ENCODE peak calls at places on chromosomes 5 and 9, in seven cellular contexts. Y is lower lobe of right lung, Z is H9, W is cardiac muscle cell, X is tibial nerve, H is lung, M is fibroblast of lung. J is an unnamed sample. For H3K9me3, the result is how much of the 10 kb centered on the place peaks cover.

GRCh38 chr9:90842984-90843383 is 41.4 kb downstream of the SYK start:
- DNase-seq in Z (no peak), M (no peak), Y (no peak), W (no peak), H (no peak), X (no peak), J (no peak)

GRCh38 chr9:113463418-113464285 is at the start of gene RGS3:
- DNase-seq in Y (peak), M (peak), Z (peak), X (no peak), H (peak), W (peak), J (peak)

GRCh38 chr9:124348363-124348762 is 66.9 kb downstream of the PSMB7 start:
- DNase-seq in X (peak), H (no peak), Y (no peak), Z (no peak), M (no peak), W (no peak), J (no peak)

GRCh38 chr9:98215821-98216220 is 23.4 kb upstream of the CORO2A start:
- DNase-seq in W (peak), Z (peak), H (no peak), Y (no peak), M (no peak), X (no peak), J (no peak)

GRCh38 chr9:69184266-69184665 is 10.2 kb downstream of the TJP2 start:
- DNase-seq in Z (no peak), M (no peak), W (no peak), H (no peak), Y (no peak), X (no peak), J (no peak)

GRCh38 chr9:121316852-121317373 is 49.0 kb downstream of the GSN start:
- DNase-seq in H (no peak), Y (peak), W (no peak), X (no peak), M (no peak), Z (no peak), J (no peak)

GRCh38 chr5:1936413-1936812 is 53.7 kb upstream of the IRX4 start:
- DNase-seq in W (no peak), H (no peak), Z (peak), Y (no peak), M (no peak), X (no peak), J (no peak)

GRCh38 chr9:98888794-98889495 is 54.8 kb upstream of the COL15A1 start:
- DNase-seq in W (no peak), H (no peak), Y (no peak), X (no peak), Z (no peak), M (peak), J (no peak)

GRCh38 chr5:170477906-170478305 is 25.9 kb upstream of the KCNIP1 start:
- DNase-seq in M (no peak), X (no peak), Y (no peak), H (no peak), Z (no peak), W (no peak), J (no peak)

GRCh38 chr9:28887188-28887884 is 1314.1 kb upstream of the C9orf72 start:
- DNase-seq in X (no peak), Y (no peak), Z (no peak), W (no peak), H (no peak), M (no peak), J (no peak)

GRCh38 chr9:134723491-134723890 is 81.9 kb downstream of the COL5A1 start:
- DNase-seq in H (no peak), M (no peak), W (no peak), X (no peak), Z (no peak), Y (no peak), J (no peak)

GRCh38 chr5:54194326-54194725 is 116.0 kb downstream of the ARL15 start:
- DNase-seq in Y (no peak), H (no peak), W (no peak), M (no peak), X (no peak), Z (no peak), J (no peak)

GRCh38 chr5:88452820-88453219 is 184.2 kb upstream of the TMEM161B start:
- DNase-seq in Z (no peak), M (peak), Y (no peak), W (peak), H (no peak), X (no peak), J (peak)

GRCh38 chr5:18811616-18812015 is 1176.4 kb downstream of the CDH18 start:
- DNase-seq in W (no peak), Y (no peak), X (no peak), M (no peak), H (no peak), Z (no peak), J (no peak)

GRCh38 chr5:67013719-67014118 is 182.9 kb downstream of the CD180 start:
- DNase-seq in X (no peak), Z (no peak), H (no peak), M (peak), Y (no peak), W (no peak), J (no peak)

GRCh38 chr5:135846311-135846710 is 11.8 kb downstream of the SLC25A48 start:
- DNase-seq in Y (no peak), Z (no peak), H (no peak), X (no peak), W (no peak), M (no peak), J (no peak)

GRCh38 chr9:129624168-129624759 is 1.7 kb upstream of the NTMT1 start:
- DNase-seq in X (peak), Z (peak), M (no peak), W (peak), Y (no peak), H (peak), J (peak)

GRCh38 chr9:749712-750111 is 91.8 kb upstream of the DMRT1 start:
- DNase-seq in H (no peak), Z (no peak), X (no peak), W (no peak), Y (no peak), M (peak), J (no peak)

GRCh38 chr5:107601076-107601475 is 69.7 kb downstream of the EFNA5 start:
- DNase-seq in M (no peak), Y (no peak), X (no peak), W (no peak), H (no peak), Z (no peak), J (no peak)

GRCh38 chr9:71130521-71130920 is 9.1 kb upstream of the TRPM3 start:
- DNase-seq in M (no peak), H (no peak), X (no peak), Y (no peak), Z (no peak), W (no peak), J (no peak)

GRCh38 chr9:69325409-69326212 is 596 bp downstream of the ENTREP1 start:
- DNase-seq in W (peak), M (no peak), H (no peak), X (no peak), Z (peak), Y (peak), J (peak)

GRCh38 chr9:98521141-98521540 is 187.6 kb downstream of the GABBR2 start:
- DNase-seq in W (no peak), Z (no peak), H (peak), Y (no peak), X (no peak), M (peak), J (no peak)

GRCh38 chr9:37582548-37583157 is 6.5 kb upstream of the FBXO10 start:
- DNase-seq in H (no peak), Y (no peak), M (peak), Z (no peak), X (no peak), W (peak), J (peak)

GRCh38 chr9:96874947-96875459 is 20.7 kb upstream of the ZNF782 start:
- DNase-seq in W (no peak), M (peak), X (no peak), H (no peak), Z (no peak), Y (no peak), J (peak)

GRCh38 chr9:6833518-6834192 is 75.9 kb downstream of the KDM4C start:
- DNase-seq in Z (no peak), X (no peak), Y (no peak), M (peak), W (no peak), H (no peak), J (no peak)

GRCh38 chr9:113536483-113537226 is 73.1 kb downstream of the RGS3 start:
- DNase-seq in Y (no peak), M (peak), Z (peak), X (no peak), W (no peak), H (no peak), J (no peak)

GRCh38 chr9:113456235-113456634 is 7.3 kb upstream of the RGS3 start:
- DNase-seq in W (no peak), X (no peak), M (peak), Z (no peak), H (no peak), Y (no peak), J (no peak)

GRCh38 chr9:7115606-7116005 is 357.8 kb downstream of the KDM4C start:
- DNase-seq in M (no peak), H (no peak), Y (no peak), Z (no peak), X (no peak), W (peak), J (no peak)

GRCh38 chr5:34054330-34054729 is 11.3 kb upstream of the C1QTNF3 start:
- DNase-seq in H (no peak), M (no peak), Z (no peak), X (no peak), W (no peak), Y (no peak), J (no peak)

GRCh38 chr9:95626341-95626740 is 109.6 kb upstream of the PTCH1 start:
- DNase-seq in Y (no peak), H (no peak), M (no peak), W (no peak), Z (no peak), X (no peak), J (no peak)

GRCh38 chr5:124692324-124692723 is 54.1 kb downstream of the ZNF608 start:
- DNase-seq in Y (no peak), Z (no peak), X (no peak), H (no peak), W (no peak), M (peak), J (no peak)

GRCh38 chr5:94707359-94707758 is 88.9 kb downstream of the SLF1 start:
- DNase-seq in H (no peak), M (peak), Z (no peak), X (no peak), Y (no peak), W (no peak), J (no peak)

DNA sequence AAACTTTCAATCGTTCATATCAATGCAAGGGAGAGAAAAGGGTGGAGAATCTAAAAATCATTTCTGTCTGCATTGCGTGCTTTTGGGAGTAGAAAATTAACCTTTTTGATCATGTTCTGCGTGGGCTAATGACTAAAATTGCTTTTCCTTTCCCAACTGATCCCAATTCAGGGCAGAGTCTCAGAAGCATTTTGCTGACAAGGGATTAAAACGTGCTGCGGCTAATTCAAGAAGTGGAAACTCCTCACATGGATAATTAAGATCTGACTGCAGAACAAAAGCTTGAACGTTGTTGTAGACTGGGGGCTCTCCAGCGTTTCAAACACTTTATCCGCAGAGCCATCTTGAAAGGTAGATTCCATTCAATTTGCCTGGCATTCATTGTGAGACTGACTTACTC is 485.3 kb upstream of the DMAC1 start:
- DNase-seq in X (no peak), M (no peak), W (no peak), Z (no peak), Y (no peak), H (no peak), J (no peak)
- H3K9me3 ChIP-seq in X (under half), M (under half), W (under half), Z (under half), Y (under half), H (under half), J (under half)

GRCh38 chr5:152864447-152864846 is 459.4 kb upstream of the NMUR2 start:
- DNase-seq in M (no peak), Z (no peak), W (no peak), H (no peak), Y (no peak), X (no peak), J (no peak)
- H3K9me3 ChIP-seq in M (under half), Z (under half), W (under half), H (under half), Y (under half), X (under half), J (under half)

GRCh38 chr5:178989311-178989710 is 5.8 kb downstream of the GRM6 start:
- DNase-seq in Y (no peak), Z (no peak), M (no peak), H (no peak), W (no peak), X (no peak), J (no peak)
- H3K9me3 ChIP-seq in Y (under half), Z (under half), M (under half), H (under half), W (under half), X (under half), J (under half)

DNA sequence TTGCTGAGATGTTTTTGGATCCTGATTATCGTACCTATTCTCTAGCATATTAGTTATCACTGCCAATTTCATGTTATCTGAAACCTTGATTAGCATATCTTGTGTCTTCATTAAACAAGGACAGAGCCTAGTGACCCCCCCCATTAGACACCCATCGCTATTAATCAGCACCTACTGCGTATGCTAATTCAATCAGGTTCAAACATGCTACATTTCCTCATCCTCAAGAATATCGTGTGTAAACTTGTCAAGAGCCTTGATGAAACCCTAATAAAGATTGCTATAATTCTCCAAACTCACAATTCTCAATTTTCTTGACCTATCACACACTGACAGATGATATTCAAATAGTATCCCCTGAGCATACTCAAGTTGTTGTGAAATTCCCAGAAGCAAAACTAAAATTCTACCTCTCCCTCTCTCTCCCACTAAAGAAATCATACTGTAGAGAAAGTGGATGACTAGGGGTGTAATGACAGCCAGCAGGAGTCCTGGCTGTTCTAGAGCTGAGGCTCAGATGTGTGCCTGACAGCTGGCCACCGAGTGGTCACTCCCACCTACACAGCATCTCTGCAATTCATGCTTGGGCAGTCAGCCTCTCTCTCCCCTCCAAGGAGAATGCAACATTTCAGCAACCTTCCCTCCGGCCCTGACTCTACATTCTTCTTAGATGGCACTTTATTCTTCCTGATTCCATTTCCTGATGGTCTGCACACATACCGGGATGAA is 9.2 kb upstream of the ZNF354A start:
- DNase-seq in M (no peak), X (no peak), H (no peak), Z (no peak), W (no peak), Y (no peak), J (no peak)
- H3K9me3 ChIP-seq in M (under half), X (under half), H (under half), Z (under half), W (under half), Y (under half), J (under half)